ENCODE peak calls at places on chromosomes 3 and 15, in five cellular contexts. V is heart right ventricle, Q is cardiac muscle cell, S is fibroblast of mammary gland, K is lung. L is an unnamed sample.

GRCh38 chr3:130480736-130481135 is 36.2 kb upstream of the COL6A6 start:
- DNase-seq in V (peak), Q (peak), S (peak), K (no peak), L (peak)

GRCh38 chr3:196903740-196904139 is 36.0 kb downstream of the SENP5 start:
- DNase-seq in V (no peak), Q (no peak), S (no peak), K (no peak), L (no peak)

GRCh38 chr15:57109005-57109404 is 190.6 kb downstream of the TCF12 start:
- DNase-seq in V (no peak), Q (no peak), S (no peak), K (no peak), L (no peak)

GRCh38 chr3:98986073-98986472 is 84.6 kb upstream of the DCBLD2 start:
- DNase-seq in V (peak), Q (peak), S (peak), K (no peak), L (no peak)

GRCh38 chr3:188365978-188366698 is 212.2 kb downstream of the LPP start:
- DNase-seq in V (no peak), Q (no peak), S (no peak), K (no peak), L (peak)

GRCh38 chr15:37695719-37696118 is 238.7 kb upstream of the TMCO5A start:
- DNase-seq in V (no peak), Q (no peak), S (no peak), K (no peak), L (no peak)

GRCh38 chr15:101358895-101359294 is 63.8 kb upstream of the SNRPA1 start:
- DNase-seq in V (peak), Q (peak), S (no peak), K (no peak), L (no peak)

GRCh38 chr15:45427085-45427484 is 48.7 kb upstream of the GATM start:
- DNase-seq in V (no peak), Q (no peak), S (no peak), K (no peak), L (no peak)

GRCh38 chr3:136250862-136251460 is 821 bp downstream of the PCCB start:
- DNase-seq in V (peak), Q (peak), S (peak), K (peak), L (peak)

GRCh38 chr15:39830166-39830565 is 47.5 kb upstream of the FSIP1 start:
- DNase-seq in V (no peak), Q (no peak), S (no peak), K (no peak), L (peak)

GRCh38 chr15:48515497-48515896 is 130.0 kb downstream of the FBN1 start:
- DNase-seq in V (no peak), Q (no peak), S (no peak), K (no peak), L (no peak)

GRCh38 chr3:61928776-61929175 is 367.4 kb downstream of the PTPRG start:
- DNase-seq in V (no peak), Q (no peak), S (no peak), K (no peak), L (no peak)

GRCh38 chr3:194797555-194797954 is 111.9 kb downstream of the FAM43A start:
- DNase-seq in V (no peak), Q (no peak), S (no peak), K (no peak), L (no peak)

GRCh38 chr3:196009456-196009855 is 72.4 kb downstream of the TFRC start:
- DNase-seq in V (no peak), Q (no peak), S (no peak), K (no peak), L (no peak)

GRCh38 chr15:98813956-98814355 is 165.6 kb downstream of the IGF1R start:
- DNase-seq in V (no peak), Q (no peak), S (peak), K (no peak), L (no peak)

GRCh38 chr15:54681578-54681977 is 515.2 kb downstream of the RSL24D1 start:
- DNase-seq in V (no peak), Q (no peak), S (no peak), K (no peak), L (no peak)

DNA sequence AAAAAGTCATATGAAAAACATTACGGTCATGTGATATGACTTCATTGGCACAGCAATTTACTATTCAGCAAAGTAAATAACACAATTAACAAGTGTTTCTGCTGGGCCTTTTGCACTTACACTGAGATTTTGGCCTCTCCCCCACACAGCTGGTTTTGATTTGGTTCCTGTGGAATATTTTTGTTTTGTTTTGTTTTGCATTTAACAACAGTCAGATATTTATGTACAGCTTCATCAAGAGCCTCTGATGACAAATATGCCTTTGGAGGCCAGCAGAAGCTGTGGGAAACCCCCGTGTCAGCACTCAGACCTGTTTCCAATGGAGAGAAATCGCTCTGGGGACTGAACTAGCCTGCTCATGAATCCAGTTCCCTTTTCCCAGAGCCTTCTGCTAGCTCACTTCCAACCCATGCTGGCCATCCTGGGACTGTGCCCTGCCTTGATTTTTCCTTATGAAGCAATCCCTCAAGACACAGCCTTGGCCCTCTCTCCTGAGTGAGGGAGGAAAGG is 161.9 kb downstream of the ATG7 start:
- DNase-seq in V (peak), Q (peak), S (peak), K (peak), L (peak)
- H3K4me3 ChIP-seq in V (no peak), Q (no peak), S (no peak), K (no peak), L (no peak)

DNA sequence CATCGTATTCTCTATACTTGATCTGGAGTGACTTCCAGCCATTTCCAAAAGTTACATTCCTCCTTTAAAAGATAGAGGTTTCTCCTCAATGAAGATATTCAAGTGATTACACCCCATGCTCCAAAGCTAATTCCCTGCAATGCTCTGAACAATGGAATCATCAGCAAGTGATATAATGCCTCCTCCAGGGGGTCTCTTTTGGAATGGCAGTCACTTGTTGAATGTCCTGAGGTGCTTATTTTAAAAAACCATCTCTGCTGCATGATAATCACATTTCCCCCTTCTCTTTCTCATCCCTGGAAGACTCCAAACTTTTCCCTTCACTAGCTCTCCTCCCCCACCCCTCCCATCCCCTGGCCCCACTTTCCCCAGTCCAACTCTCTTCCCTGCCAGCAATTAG is 2.6 kb downstream of the LHFPL4 start:
- DNase-seq in V (no peak), Q (no peak), S (no peak), K (no peak), L (no peak)
- H3K4me3 ChIP-seq in V (no peak), Q (no peak), S (no peak), K (no peak), L (no peak)

DNA sequence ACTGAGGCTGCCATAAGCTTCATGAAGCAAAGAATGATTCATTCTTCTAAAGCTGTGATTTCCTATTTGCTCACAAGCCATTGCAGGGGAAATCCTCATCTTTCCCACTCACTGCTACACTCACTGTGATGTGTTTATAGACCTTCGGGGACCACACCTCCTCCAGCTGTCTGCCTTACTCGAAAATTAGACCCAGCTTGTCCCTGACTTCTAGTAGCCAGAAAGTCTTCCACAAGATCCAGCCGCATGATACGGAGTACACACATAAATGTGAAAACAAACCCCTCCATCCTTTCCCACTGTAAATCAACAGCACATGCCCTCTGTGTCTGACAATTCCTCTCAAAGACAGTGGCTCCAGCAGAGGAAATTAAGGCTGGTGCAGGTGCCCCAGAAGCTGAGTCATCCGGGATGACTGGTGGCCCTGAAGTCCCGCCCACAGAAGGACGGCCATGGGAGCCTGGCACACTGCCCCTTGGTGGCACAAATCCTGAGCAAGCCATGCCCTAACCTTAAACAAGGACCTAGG is 172.0 kb downstream of the STT3B start:
- DNase-seq in V (no peak), Q (no peak), S (peak), K (peak), L (peak)
- H3K4me3 ChIP-seq in V (no peak), Q (no peak), S (no peak), K (no peak), L (no peak)

GRCh38 chr3:183193762-183194701 is 31.5 kb upstream of the LAMP3 start:
- DNase-seq in V (no peak), Q (no peak), S (no peak), K (no peak), L (peak)
- H3K4me3 ChIP-seq in V (no peak), Q (no peak), S (no peak), K (no peak), L (no peak)

DNA sequence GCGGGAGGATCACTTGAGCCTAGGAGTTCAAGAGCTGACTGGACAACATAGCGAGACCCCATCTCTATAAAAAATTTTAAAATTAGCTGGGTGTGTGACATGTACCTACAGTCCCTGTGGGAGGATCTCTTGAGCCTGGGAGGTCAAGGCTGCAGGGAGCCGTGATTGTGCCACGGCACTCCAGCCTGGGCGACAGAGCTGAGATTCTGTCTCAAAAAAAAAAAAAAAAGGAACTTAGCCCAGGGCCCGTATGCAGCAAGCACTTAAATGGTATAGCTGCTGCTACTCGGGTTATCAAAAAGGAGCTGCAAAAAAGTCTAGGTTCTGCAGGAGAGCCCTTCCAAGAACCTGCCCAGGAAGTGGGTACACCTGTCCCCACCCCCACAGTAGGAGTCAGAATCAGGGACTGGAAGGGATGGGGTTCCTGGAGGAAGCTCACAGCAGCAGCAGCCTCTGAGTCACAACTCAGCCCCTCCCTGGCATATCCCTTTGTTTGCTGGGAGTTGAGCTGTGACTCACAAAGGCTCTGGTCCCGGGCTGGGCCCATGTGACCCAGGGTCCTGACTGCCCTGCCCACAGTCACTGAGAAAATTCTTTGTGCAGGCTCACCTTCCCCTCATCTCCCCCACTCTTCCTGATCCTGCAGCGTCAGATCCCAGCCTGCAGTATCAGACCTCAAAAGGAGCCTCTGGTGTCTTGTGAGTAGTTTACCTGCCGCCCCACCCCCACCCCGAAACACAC is at the start of gene SPATA12:
- DNase-seq in V (peak), Q (no peak), S (peak), K (peak), L (no peak)
- H3K4me3 ChIP-seq in V (no peak), Q (no peak), S (no peak), K (no peak), L (no peak)

GRCh38 chr15:49620658-49621326 is at the start of the genes DTWD1 and FAM227B:
- DNase-seq in V (peak), Q (peak), S (peak), K (peak), L (peak)

GRCh38 chr15:49621327-49622210 is 721 bp downstream of the DTWD1 start:
- DNase-seq in V (no peak), Q (no peak), S (peak), K (no peak), L (peak)

GRCh38 chr15:49625460-49626036 is 4.7 kb downstream of the DTWD1 start:
- DNase-seq in V (no peak), Q (no peak), S (peak), K (no peak), L (no peak)

GRCh38 chr15:49622561-49622960 is 1.7 kb downstream of the DTWD1 start:
- DNase-seq in V (no peak), Q (no peak), S (peak), K (no peak), L (no peak)

GRCh38 chr15:49624046-49624445 is 3.2 kb downstream of the DTWD1 start:
- DNase-seq in V (no peak), Q (no peak), S (peak), K (no peak), L (no peak)
- H3K4me3 ChIP-seq in V (no peak), Q (no peak), S (no peak), K (no peak), L (no peak)

DNA sequence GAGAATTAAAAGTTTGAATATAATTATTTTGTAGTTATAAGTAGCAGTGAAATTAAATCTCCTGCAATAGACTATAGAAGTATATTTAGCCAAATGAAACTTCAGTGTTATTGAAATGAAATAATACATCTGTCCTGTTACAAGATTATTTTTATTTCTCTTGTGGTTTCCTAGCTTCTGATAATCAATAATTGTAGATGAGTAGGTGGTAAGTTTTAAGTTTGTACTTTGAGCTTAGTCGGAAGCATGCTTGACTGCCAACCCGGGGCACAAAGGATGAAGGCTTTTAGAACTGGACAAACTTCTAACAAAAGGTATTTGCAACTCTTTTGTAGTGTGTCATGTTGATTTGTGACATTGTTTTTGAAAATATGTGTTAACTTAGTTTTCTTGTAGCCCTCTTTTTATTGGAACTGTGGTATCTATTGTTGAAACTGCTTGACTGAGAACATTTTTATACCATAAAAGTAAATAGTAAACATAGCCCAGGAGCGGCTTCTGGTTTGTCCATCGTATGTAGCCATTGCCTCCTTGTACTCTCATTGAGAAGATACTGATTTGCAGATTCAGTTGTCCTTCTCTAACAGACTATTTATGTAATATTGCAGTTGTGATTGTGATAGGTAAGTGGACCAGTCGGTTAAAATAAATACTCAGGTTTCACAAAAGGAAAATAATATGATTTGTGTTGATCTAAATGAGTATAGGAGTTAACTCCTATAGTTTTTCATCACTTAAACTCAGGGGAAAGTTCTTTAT is 2.9 kb downstream of the CTNNB1 start:
- DNase-seq in V (no peak), Q (no peak), S (no peak), K (no peak), L (no peak)
- H3K4me3 ChIP-seq in V (peak), Q (peak), S (peak), K (no peak), L (no peak)

DNA sequence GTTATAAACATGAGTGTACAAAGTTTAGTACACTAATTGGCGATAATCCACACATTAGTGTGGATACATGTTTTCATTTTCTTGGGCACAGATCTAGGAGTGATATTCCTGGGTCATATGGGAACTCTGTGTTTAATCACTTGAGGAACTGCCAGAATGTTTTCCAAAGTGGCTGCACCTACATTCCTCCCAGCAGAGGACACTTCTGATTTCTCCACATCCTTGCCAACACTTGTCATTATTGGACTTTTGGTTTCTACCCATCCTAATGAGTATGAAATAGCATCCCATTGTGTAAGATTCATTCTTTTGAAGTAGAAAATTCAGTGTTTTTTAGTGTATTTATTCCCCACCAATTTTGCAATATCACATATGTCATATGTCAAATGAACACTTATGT is 53.6 kb downstream of the CFAP92 start:
- DNase-seq in V (no peak), Q (no peak), S (no peak), K (no peak), L (peak)
- H3K4me3 ChIP-seq in V (no peak), Q (no peak), S (no peak), K (no peak), L (no peak)

DNA sequence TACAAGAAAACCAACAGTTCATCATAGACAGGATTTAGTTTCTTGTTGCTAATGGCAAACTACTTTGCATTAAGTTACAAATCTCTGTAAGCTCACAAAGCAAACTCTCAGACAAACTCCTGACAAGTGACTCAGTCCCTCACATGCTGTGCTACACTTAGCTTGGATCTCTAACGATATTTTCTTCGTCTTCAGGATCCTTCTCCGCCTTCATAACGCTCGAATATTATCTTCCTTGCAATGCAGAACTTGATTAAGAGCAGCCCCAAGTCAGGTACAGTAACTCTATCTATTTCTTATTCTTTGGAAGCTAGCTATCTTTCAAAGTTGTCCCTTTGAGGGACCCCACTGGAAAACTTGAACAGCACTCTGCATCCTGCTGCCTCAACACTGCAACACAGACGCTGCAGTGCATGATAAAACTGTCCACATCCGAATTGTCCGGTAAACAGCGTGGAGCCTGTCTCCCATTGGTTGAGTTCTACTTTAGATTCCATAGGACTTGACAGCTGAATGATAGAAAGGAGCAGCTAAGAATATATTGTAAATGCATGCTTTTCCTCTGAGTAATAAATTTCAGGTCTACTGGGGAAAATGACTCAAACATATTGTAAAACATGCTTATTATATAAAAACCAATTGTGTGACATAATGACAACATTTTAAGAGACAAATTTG is 61.3 kb downstream of the UACA start:
- DNase-seq in V (peak), Q (peak), S (peak), K (no peak), L (no peak)
- H3K4me3 ChIP-seq in V (peak), Q (peak), S (peak), K (no peak), L (no peak)

GRCh38 chr3:38314767-38315487 is 31.7 kb upstream of the XYLB start:
- DNase-seq in V (no peak), Q (no peak), S (no peak), K (no peak), L (no peak)

GRCh38 chr3:38315488-38316230 is 30.9 kb upstream of the XYLB start:
- DNase-seq in V (no peak), Q (no peak), S (no peak), K (no peak), L (no peak)

GRCh38 chr3:38318766-38319671 is 27.6 kb upstream of the XYLB start:
- DNase-seq in V (no peak), Q (no peak), S (no peak), K (peak), L (no peak)

GRCh38 chr3:38316356-38317185 is 30.0 kb upstream of the XYLB start:
- DNase-seq in V (no peak), Q (no peak), S (no peak), K (no peak), L (no peak)

DNA sequence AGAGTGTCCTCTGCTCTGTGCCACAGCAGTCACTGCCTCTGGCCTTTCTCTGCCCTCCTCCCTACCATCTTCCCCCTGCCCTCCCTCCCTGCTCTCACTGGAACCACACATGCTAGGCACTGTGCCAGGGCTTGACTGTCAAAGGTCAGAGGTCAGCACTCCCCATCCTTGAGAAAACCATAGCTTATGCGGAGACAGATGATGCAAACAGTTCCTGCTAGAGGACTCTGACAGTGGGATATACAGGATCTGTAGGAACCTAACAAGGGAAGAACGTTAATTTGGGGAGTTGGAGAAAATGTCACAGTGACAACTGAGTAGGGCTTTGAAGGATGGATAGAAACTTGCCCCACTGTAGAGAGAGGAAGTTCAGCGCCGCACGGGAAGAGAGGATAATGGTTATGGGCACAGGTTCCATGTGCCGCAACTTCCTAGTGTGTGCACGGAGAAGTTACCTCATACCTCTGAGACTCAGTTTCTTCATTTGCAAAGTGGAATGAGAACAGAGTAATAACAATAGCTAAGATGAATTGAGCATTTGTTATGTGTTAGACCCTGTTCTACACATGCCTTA is 29.3 kb upstream of the XYLB start:
- DNase-seq in V (no peak), Q (no peak), S (peak), K (no peak), L (no peak)
- H3K4me3 ChIP-seq in V (no peak), Q (no peak), S (no peak), K (no peak), L (no peak)

L was measured in LNCaP clone FGC.